ENCODE peak calls at places on chromosomes 1 and 21, in five cellular contexts. D, S, F, V and C are unnamed samples.

GRCh38 chr1:228303596-228303995 is 95.8 kb downstream of the OBSCN start:
- DNase-seq in V (no peak), S (no peak), F (no peak), D (no peak), C (peak)

GRCh38 chr1:234780112-234780511 is 170.1 kb upstream of the IRF2BP2 start:
- DNase-seq in D (no peak), F (no peak), S (no peak), V (no peak), C (no peak)

GRCh38 chr1:20380175-20380574 is 89.5 kb downstream of the VWA5B1 start:
- DNase-seq in V (no peak), F (no peak), D (no peak), S (no peak), C (no peak)

GRCh38 chr1:186753241-186753640 is 73.0 kb upstream of the PTGS2 start:
- DNase-seq in V (no peak), S (peak), D (no peak), F (no peak), C (no peak)

GRCh38 chr1:235160395-235160964 is 570 bp downstream of the RBM34 start:
- DNase-seq in S (peak), V (no peak), D (no peak), F (peak), C (no peak)

GRCh38 chr1:114668784-114669561 is 876 bp downstream of the DENND2C start:
- DNase-seq in D (no peak), S (peak), F (no peak), V (no peak), C (no peak)

GRCh38 chr1:172909606-172910326 is 141.0 kb downstream of the TNFSF18 start:
- DNase-seq in S (peak), D (no peak), V (no peak), F (no peak), C (no peak)

GRCh38 chr21:40051801-40052200 is 184.6 kb downstream of the PCP4 start:
- DNase-seq in D (no peak), S (no peak), F (no peak), V (no peak), C (no peak)

GRCh38 chr1:169565335-169566271 is 20.7 kb downstream of the F5 start:
- DNase-seq in D (no peak), V (no peak), S (no peak), F (no peak), C (no peak)

GRCh38 chr1:45870500-45870899 is 67.1 kb downstream of the MAST2 start:
- DNase-seq in F (no peak), D (no peak), V (no peak), S (peak), C (no peak)

GRCh38 chr1:163072658-163073057 is 3.5 kb downstream of the RGS4 start:
- DNase-seq in D (no peak), V (no peak), F (no peak), S (peak), C (no peak)

GRCh38 chr1:22507582-22507981 is 55.7 kb upstream of the EPHA8 start:
- DNase-seq in S (no peak), V (no peak), D (no peak), F (no peak), C (no peak)

GRCh38 chr1:202553560-202554038 is 156.7 kb downstream of the SYT2 start:
- DNase-seq in V (no peak), F (peak), D (no peak), S (no peak), C (no peak)

GRCh38 chr1:35111106-35111505 is 31.9 kb downstream of the ZMYM1 start:
- DNase-seq in D (no peak), S (peak), V (no peak), F (no peak), C (no peak)

GRCh38 chr1:16088351-16088911 is 15.0 kb upstream of the FAM131C start:
- DNase-seq in F (no peak), D (no peak), S (no peak), V (no peak), C (no peak)